ENCODE peak calls at places on chromosomes 6 and 20, in eight cellular contexts. D, Q, E, G, Z, F, O and C are unnamed samples.

GRCh38 chr20:31706607-31707257 is 15.9 kb downstream of the BCL2L1 start:
- ATAC-seq in O (no peak), G (peak), E (no peak), F (no peak), Z (peak), D (peak), Q (no peak), C (peak)

GRCh38 chr20:17431621-17432364 is 99.4 kb downstream of the BFSP1 start:
- ATAC-seq in G (peak), F (peak), Q (peak), D (peak), E (peak), Z (peak), O (peak), C (no peak)

GRCh38 chr20:57872816-57873409 is 163.1 kb upstream of the PMEPA1 start:
- ATAC-seq in G (no peak), E (no peak), O (no peak), Z (no peak), D (no peak), F (no peak), Q (no peak), C (no peak)

GRCh38 chr6:108736832-108737231 is 111.4 kb upstream of the ARMC2 start:
- ATAC-seq in F (no peak), G (peak), Q (peak), E (peak), D (peak), O (no peak), Z (peak), C (no peak)

GRCh38 chr6:99013145-99013544 is 65.4 kb upstream of the FBXL4 start:
- ATAC-seq in O (no peak), Q (no peak), D (no peak), G (no peak), F (no peak), E (no peak), Z (peak), C (no peak)

GRCh38 chr20:4120921-4121321 is 105.6 kb upstream of the RNF24 start:
- ATAC-seq in O (no peak), D (no peak), E (no peak), Z (no peak), Q (no peak), G (no peak), F (no peak), C (no peak)

GRCh38 chr6:19153270-19153980 is 683.7 kb upstream of the ID4 start:
- ATAC-seq in G (peak), D (no peak), Q (no peak), E (no peak), Z (no peak), F (no peak), O (no peak), C (peak)

GRCh38 chr6:63477422-63478040 is 94.7 kb upstream of the LOC128125822 start:
- ATAC-seq in E (no peak), F (no peak), Z (no peak), Q (no peak), D (no peak), G (no peak), O (no peak), C (no peak)

GRCh38 chr20:9515211-9515580 is 806 bp downstream of the LAMP5 start:
- ATAC-seq in Q (no peak), D (no peak), F (no peak), G (peak), O (no peak), Z (no peak), E (no peak), C (no peak)

GRCh38 chr6:131061041-131061770 is 1.8 kb downstream of the EPB41L2 start:
- ATAC-seq in Q (no peak), G (no peak), Z (peak), D (no peak), F (no peak), O (peak), E (no peak), C (no peak)

DNA sequence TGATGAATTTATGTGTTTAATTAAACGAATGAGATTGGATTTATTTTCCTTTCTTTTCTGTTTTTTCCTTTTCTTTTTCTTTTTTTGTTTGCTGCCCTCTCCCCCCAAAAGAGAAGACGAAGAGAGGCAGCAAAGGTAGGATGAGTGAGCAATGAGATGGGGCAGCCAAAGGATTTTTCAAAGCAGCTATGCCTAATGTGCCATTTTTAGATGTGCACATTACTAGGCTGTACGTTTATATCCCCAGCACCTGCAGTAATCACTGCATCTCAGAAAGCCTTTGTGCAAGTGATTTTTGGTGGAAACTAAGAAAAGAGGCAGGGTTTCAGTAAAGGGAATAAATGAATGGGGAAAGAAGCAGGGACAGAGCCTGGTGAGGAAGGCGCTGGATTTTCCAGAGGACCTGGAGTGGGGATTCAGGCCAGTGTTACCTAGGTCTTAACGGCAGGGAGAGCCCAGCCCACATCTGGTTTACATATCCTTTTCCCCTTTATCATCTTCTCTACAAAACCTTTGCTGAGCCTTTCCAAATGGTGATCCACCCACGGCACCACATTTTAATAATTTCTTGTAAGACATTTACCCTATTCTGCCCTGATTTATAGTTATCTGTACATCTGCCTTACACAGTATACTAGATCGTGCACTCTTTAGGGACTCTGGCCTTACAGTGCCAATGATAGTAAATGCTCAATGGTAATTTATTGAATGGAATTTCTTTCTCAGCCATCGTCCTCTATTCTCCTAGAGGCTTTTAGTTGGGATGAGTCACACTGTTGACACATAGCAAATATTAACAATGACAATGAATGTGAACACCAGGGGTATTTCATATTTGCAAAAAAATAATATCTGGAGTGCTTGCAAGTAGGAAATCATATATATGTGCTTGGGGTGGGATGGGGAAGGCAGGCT is 38.3 kb upstream of the ATXN1 start:
- ATAC-seq in Z (no peak), O (no peak), F (peak), E (peak), D (peak), Q (no peak), G (peak), C (no peak)
- TF ChIP-seq POLR2AphosphoS5 in Z (no peak), O (no peak), F (no peak), E (no peak), D (no peak), Q (no peak), G (no peak), C (no peak)

DNA sequence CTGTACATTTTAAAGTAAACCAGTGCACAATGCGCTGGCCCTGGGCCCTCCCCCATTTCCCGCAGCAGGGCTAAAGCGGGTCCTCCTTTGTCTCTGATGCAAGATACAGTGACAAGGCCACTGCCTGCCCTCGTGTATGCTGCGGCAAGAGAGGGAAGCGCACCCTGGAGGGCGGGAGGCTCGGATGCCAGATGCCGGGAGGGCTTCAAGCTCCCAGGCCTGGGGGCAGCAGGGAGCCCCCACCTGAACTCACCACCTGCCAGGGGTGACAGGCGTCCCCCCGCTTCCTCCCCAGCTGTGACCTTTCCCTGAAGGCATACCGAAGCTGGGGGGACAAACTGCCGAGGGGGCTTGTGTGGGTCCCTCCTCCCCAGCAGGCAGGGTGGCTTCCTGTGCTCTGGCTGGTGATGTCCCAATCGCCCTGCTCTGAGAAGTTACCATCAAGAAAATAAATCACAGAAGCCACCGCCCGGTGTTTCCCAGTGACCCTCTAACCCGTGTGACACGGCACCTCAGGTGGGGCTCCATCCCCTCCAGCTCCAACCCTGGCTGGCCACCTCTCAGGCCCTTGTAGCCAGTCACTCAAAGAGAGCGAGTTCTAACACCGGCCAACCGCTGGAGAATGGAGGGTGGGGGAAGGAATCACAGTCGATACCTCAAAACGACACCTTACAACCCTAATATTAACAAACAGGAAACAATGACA is 203.3 kb downstream of the PREX1 start:
- ATAC-seq in D (no peak), F (no peak), Q (no peak), O (no peak), Z (peak), E (no peak), G (no peak), C (no peak)
- TF ChIP-seq POLR2AphosphoS5 in D (no peak), F (no peak), Q (no peak), O (no peak), Z (no peak), E (no peak), G (no peak), C (no peak)

DNA sequence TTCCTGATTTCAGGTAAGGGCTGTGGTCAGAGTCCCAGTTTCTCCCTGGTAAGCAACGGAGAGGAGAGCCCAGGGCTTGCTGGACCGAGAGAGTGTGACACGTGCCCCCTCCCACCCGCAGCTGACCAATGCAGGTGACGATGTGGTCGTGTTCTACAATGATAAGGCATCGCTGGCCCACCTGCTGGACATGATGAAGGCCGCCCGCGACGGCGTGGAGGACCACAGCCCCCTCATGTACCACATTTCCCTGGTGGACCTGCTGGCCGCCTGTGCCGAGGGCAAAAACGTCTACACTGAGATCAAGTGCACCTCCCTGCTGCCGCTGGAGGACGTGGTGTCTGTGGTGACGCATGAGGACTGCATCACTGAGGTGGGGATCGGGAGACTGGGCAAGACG is 31.7 kb downstream of the UQCC2 start:
- ATAC-seq in D (no peak), G (no peak), Z (no peak), O (no peak), E (no peak), F (no peak), Q (no peak), C (no peak)
- TF ChIP-seq POLR2AphosphoS5 in D (no peak), G (no peak), Z (no peak), O (no peak), E (no peak), F (no peak), Q (no peak), C (no peak)

GRCh38 chr6:15409301-15410125 is 163.6 kb downstream of the JARID2 start:
- ATAC-seq in O (peak), Z (peak), G (no peak), E (no peak), Q (no peak), D (no peak), F (no peak), C (no peak)
- TF ChIP-seq POLR2AphosphoS5 in O (no peak), Z (peak), G (no peak), E (no peak), Q (no peak), D (no peak), F (no peak), C (no peak)

GRCh38 chr20:61387204-61387958 is 135.3 kb downstream of the CDH4 start:
- ATAC-seq in E (no peak), O (no peak), D (peak), G (peak), Q (peak), F (peak), Z (peak), C (no peak)

GRCh38 chr20:61385731-61386130 is 133.7 kb downstream of the CDH4 start:
- ATAC-seq in E (no peak), F (no peak), D (no peak), O (no peak), G (no peak), Z (no peak), Q (no peak), C (no peak)

GRCh38 chr20:61385316-61385715 is 133.3 kb downstream of the CDH4 start:
- ATAC-seq in Z (no peak), O (no peak), Q (no peak), E (no peak), G (no peak), D (no peak), F (no peak), C (no peak)

GRCh38 chr20:61378694-61379093 is 126.6 kb downstream of the CDH4 start:
- ATAC-seq in Q (no peak), G (no peak), O (no peak), F (no peak), Z (no peak), E (no peak), D (no peak), C (no peak)

GRCh38 chr20:61382194-61382593 is 130.1 kb downstream of the CDH4 start:
- ATAC-seq in Q (no peak), G (no peak), D (no peak), F (no peak), Z (no peak), O (no peak), E (no peak), C (no peak)
- TF ChIP-seq POLR2AphosphoS5 in Q (no peak), G (no peak), D (no peak), F (no peak), Z (no peak), O (no peak), E (no peak), C (no peak)

DNA sequence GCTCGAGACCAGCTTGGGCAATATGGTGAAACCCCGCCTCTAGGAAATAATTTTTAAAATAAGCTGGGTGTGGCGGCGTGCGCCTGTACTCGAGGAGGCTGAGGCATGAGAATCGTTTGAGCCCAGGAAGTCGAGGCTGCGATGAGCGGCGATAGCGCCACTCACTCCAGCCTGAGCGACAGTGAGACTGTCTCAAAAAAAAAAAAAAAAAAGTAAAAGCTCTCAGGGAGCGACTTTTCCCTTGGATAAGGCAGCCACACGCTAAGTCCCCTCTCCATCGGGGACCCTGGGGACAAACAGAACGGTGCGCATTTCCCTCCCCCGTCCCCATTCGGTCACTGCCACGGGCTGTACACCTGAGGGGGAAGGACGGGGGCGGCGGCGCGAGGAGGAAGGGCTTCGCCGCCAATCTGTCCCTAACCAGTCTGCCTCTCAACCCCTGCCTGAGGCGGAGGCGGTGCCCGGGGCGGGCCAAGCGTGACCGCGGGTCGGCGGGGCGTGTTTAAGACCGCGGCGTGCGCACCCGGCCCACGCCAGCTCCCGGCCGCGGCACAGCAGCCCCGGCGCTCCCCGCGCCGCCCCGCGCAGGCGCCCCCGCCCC is at the start of gene GMPR:
- ATAC-seq in E (peak), F (peak), Q (peak), D (no peak), G (peak), Z (peak), O (peak), C (peak)
- TF ChIP-seq POLR2AphosphoS5 in E (peak), F (no peak), Q (no peak), D (no peak), G (peak), Z (peak), O (no peak), C (peak)